ENCODE peak calls at places on chromosome 14, in eight cellular contexts. One of them, this sample, is unnamed. For H3K4me1, the result is how much of the 10 kb centered on the place peaks cover.

GRCh38 chr14:25055998-25056687 is 6.2 kb upstream of the STXBP6 start:
- DNase-seq in endothelial cell of umbilical vein: no peak
- DNase-seq in CD8-positive, alpha-beta T cell: no peak
- DNase-seq in DND-41: no peak
- DNase-seq in psoas muscle: no peak
- DNase-seq in sigmoid colon: no peak
- DNase-seq in ovary: no peak
- DNase-seq in IMR-90: peak
- DNase-seq in this sample: no peak

GRCh38 chr14:91872011-91872476 is 4.7 kb upstream of the TC2N start:
- DNase-seq in endothelial cell of umbilical vein: peak
- DNase-seq in CD8-positive, alpha-beta T cell: no peak
- DNase-seq in DND-41: peak
- DNase-seq in psoas muscle: no peak
- DNase-seq in sigmoid colon: no peak
- DNase-seq in ovary: no peak
- DNase-seq in IMR-90: no peak
- DNase-seq in this sample: no peak

GRCh38 chr14:60647837-60648168 is 1.5 kb downstream of the SIX1 start:
- DNase-seq in endothelial cell of umbilical vein: no peak
- DNase-seq in CD8-positive, alpha-beta T cell: no peak
- DNase-seq in DND-41: no peak
- DNase-seq in psoas muscle: no peak
- DNase-seq in sigmoid colon: no peak
- DNase-seq in ovary: no peak
- DNase-seq in IMR-90: no peak
- DNase-seq in this sample: no peak

GRCh38 chr14:83765200-83765599 is 1764.7 kb upstream of the FLRT2 start:
- DNase-seq in endothelial cell of umbilical vein: no peak
- DNase-seq in CD8-positive, alpha-beta T cell: no peak
- DNase-seq in DND-41: no peak
- DNase-seq in psoas muscle: no peak
- DNase-seq in sigmoid colon: no peak
- DNase-seq in ovary: no peak
- DNase-seq in IMR-90: no peak
- DNase-seq in this sample: no peak

GRCh38 chr14:93346926-93347721 is at the start of gene COX8C:
- DNase-seq in endothelial cell of umbilical vein: no peak
- DNase-seq in CD8-positive, alpha-beta T cell: no peak
- DNase-seq in DND-41: no peak
- DNase-seq in psoas muscle: no peak
- DNase-seq in sigmoid colon: no peak
- DNase-seq in ovary: no peak
- DNase-seq in IMR-90: no peak
- DNase-seq in this sample: peak

GRCh38 chr14:72614891-72615410 is 278.9 kb downstream of the DPF3 start:
- DNase-seq in endothelial cell of umbilical vein: no peak
- DNase-seq in CD8-positive, alpha-beta T cell: no peak
- DNase-seq in DND-41: no peak
- DNase-seq in psoas muscle: no peak
- DNase-seq in sigmoid colon: no peak
- DNase-seq in ovary: no peak
- DNase-seq in IMR-90: no peak
- DNase-seq in this sample: no peak

GRCh38 chr14:99391671-99392070 is 89.0 kb downstream of the SETD3 start:
- DNase-seq in endothelial cell of umbilical vein: peak
- DNase-seq in CD8-positive, alpha-beta T cell: no peak
- DNase-seq in DND-41: no peak
- DNase-seq in psoas muscle: no peak
- DNase-seq in sigmoid colon: no peak
- DNase-seq in ovary: no peak
- DNase-seq in IMR-90: peak
- DNase-seq in this sample: no peak

GRCh38 chr14:97840159-97840558 is 1043.0 kb downstream of the VRK1 start:
- DNase-seq in endothelial cell of umbilical vein: no peak
- DNase-seq in CD8-positive, alpha-beta T cell: no peak
- DNase-seq in DND-41: no peak
- DNase-seq in psoas muscle: no peak
- DNase-seq in sigmoid colon: no peak
- DNase-seq in ovary: no peak
- DNase-seq in IMR-90: no peak
- DNase-seq in this sample: no peak

GRCh38 chr14:73472182-73473114 is 14.1 kb upstream of the NUMB start:
- DNase-seq in endothelial cell of umbilical vein: peak
- DNase-seq in CD8-positive, alpha-beta T cell: no peak
- DNase-seq in DND-41: peak
- DNase-seq in psoas muscle: no peak
- DNase-seq in sigmoid colon: no peak
- DNase-seq in ovary: no peak
- DNase-seq in IMR-90: peak
- DNase-seq in this sample: peak

GRCh38 chr14:55265197-55265596 is 6.0 kb upstream of the FBXO34 start:
- DNase-seq in endothelial cell of umbilical vein: no peak
- DNase-seq in CD8-positive, alpha-beta T cell: no peak
- DNase-seq in DND-41: no peak
- DNase-seq in psoas muscle: no peak
- DNase-seq in sigmoid colon: no peak
- DNase-seq in ovary: no peak
- DNase-seq in IMR-90: no peak
- DNase-seq in this sample: no peak

GRCh38 chr14:71931492-71932228 is 569 bp upstream of the RGS6 start:
- DNase-seq in endothelial cell of umbilical vein: no peak
- DNase-seq in CD8-positive, alpha-beta T cell: no peak
- DNase-seq in DND-41: no peak
- DNase-seq in psoas muscle: no peak
- DNase-seq in sigmoid colon: no peak
- DNase-seq in ovary: no peak
- DNase-seq in IMR-90: no peak
- DNase-seq in this sample: peak

GRCh38 chr14:96792003-96792402 is 5.2 kb upstream of the VRK1 start:
- DNase-seq in endothelial cell of umbilical vein: no peak
- DNase-seq in CD8-positive, alpha-beta T cell: no peak
- DNase-seq in DND-41: no peak
- DNase-seq in psoas muscle: no peak
- DNase-seq in sigmoid colon: no peak
- DNase-seq in ovary: no peak
- DNase-seq in IMR-90: no peak
- DNase-seq in this sample: no peak

GRCh38 chr14:92040431-92041040 is 677 bp upstream of the TRIP11 start:
- DNase-seq in endothelial cell of umbilical vein: peak
- DNase-seq in CD8-positive, alpha-beta T cell: no peak
- DNase-seq in DND-41: peak
- DNase-seq in psoas muscle: no peak
- DNase-seq in sigmoid colon: no peak
- DNase-seq in ovary: no peak
- DNase-seq in IMR-90: peak
- DNase-seq in this sample: no peak

GRCh38 chr14:81401420-81402122 is 1.4 kb upstream of the STON2 start:
- DNase-seq in endothelial cell of umbilical vein: no peak
- DNase-seq in CD8-positive, alpha-beta T cell: no peak
- DNase-seq in DND-41: no peak
- DNase-seq in psoas muscle: no peak
- DNase-seq in sigmoid colon: no peak
- DNase-seq in ovary: no peak
- DNase-seq in IMR-90: peak
- DNase-seq in this sample: no peak

GRCh38 chr14:106820119-106820518 is 1293.7 kb downstream of the TMEM121 start:
- DNase-seq in endothelial cell of umbilical vein: no peak
- DNase-seq in CD8-positive, alpha-beta T cell: no peak
- DNase-seq in DND-41: no peak
- DNase-seq in psoas muscle: no peak
- DNase-seq in sigmoid colon: no peak
- DNase-seq in ovary: no peak
- DNase-seq in IMR-90: no peak
- DNase-seq in this sample: no peak

GRCh38 chr14:74612346-74613021 is 447 bp upstream of the LTBP2 start:
- DNase-seq in endothelial cell of umbilical vein: peak
- DNase-seq in CD8-positive, alpha-beta T cell: peak
- DNase-seq in DND-41: peak
- DNase-seq in psoas muscle: peak
- DNase-seq in sigmoid colon: peak
- DNase-seq in ovary: peak
- DNase-seq in IMR-90: peak
- DNase-seq in this sample: peak
- H3K4me1 ChIP-seq in endothelial cell of umbilical vein: half or more
- H3K4me1 ChIP-seq in CD8-positive, alpha-beta T cell: under half
- H3K4me1 ChIP-seq in DND-41: under half
- H3K4me1 ChIP-seq in psoas muscle: under half
- H3K4me1 ChIP-seq in sigmoid colon: under half
- H3K4me1 ChIP-seq in ovary: under half
- H3K4me1 ChIP-seq in IMR-90: under half
- H3K4me1 ChIP-seq in this sample: under half

DNA sequence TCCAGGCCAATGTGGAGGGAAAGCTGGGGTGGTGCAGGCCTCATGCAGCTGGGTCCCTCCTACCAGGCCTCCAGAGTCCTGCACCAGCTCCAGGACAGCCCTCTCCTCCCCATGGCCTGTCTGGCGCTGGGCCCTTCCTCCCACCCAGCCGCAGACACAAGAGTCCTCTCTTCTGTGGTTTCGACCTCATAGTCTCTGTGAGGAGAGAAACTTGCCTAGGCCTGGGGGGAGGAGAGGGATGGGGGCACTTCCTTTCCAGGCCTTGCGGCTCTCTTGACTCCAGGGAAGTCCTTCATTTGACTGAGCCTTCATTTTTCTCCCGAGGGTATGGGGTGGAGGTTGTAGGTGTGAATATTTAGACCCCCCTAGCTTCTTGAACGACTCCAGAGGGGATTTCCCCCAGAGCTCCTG is 2.3 kb downstream of the MMP14 start:
- DNase-seq in endothelial cell of umbilical vein: no peak
- DNase-seq in CD8-positive, alpha-beta T cell: no peak
- DNase-seq in DND-41: no peak
- DNase-seq in psoas muscle: no peak
- DNase-seq in sigmoid colon: no peak
- DNase-seq in ovary: no peak
- DNase-seq in IMR-90: peak
- DNase-seq in this sample: no peak
- H3K27ac ChIP-seq in endothelial cell of umbilical vein: peak
- H3K27ac ChIP-seq in CD8-positive, alpha-beta T cell: no peak
- H3K27ac ChIP-seq in DND-41: no peak
- H3K27ac ChIP-seq in psoas muscle: peak
- H3K27ac ChIP-seq in sigmoid colon: peak
- H3K27ac ChIP-seq in ovary: peak
- H3K27ac ChIP-seq in IMR-90: peak
- H3K27ac ChIP-seq in this sample: peak

DNA sequence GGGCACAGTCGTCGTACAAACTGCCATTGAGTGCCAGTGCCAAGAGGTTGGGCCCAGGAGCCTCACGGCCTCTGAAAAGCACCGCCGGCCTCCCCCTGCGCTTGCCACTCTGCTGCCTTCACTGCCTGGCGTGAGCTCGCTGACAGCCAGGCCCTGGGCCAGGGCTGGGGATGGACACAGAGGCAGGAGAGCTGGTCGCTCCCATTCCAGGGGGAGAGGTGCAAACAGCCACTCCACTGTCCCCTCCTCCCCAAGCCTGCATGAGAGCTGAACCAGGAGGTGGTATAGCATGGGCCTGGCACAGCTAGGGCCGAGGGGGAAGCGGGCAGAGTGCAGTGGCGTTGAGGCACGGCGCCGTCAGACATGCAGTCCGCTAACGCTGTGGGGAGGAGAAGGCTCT is 4.6 kb downstream of the ADSS1 start:
- DNase-seq in endothelial cell of umbilical vein: no peak
- DNase-seq in CD8-positive, alpha-beta T cell: no peak
- DNase-seq in DND-41: no peak
- DNase-seq in psoas muscle: no peak
- DNase-seq in sigmoid colon: no peak
- DNase-seq in ovary: no peak
- DNase-seq in IMR-90: no peak
- DNase-seq in this sample: no peak
- H3K4me1 ChIP-seq in endothelial cell of umbilical vein: under half
- H3K4me1 ChIP-seq in CD8-positive, alpha-beta T cell: under half
- H3K4me1 ChIP-seq in DND-41: under half
- H3K4me1 ChIP-seq in psoas muscle: half or more
- H3K4me1 ChIP-seq in sigmoid colon: under half
- H3K4me1 ChIP-seq in ovary: under half
- H3K4me1 ChIP-seq in IMR-90: under half
- H3K4me1 ChIP-seq in this sample: under half

GRCh38 chr14:89041245-89041585 is 216.8 kb downstream of the TTC8 start:
- DNase-seq in endothelial cell of umbilical vein: no peak
- DNase-seq in CD8-positive, alpha-beta T cell: no peak
- DNase-seq in DND-41: no peak
- DNase-seq in psoas muscle: peak
- DNase-seq in sigmoid colon: no peak
- DNase-seq in ovary: no peak
- DNase-seq in IMR-90: no peak
- DNase-seq in this sample: peak
- H3K27ac ChIP-seq in endothelial cell of umbilical vein: peak
- H3K27ac ChIP-seq in CD8-positive, alpha-beta T cell: no peak
- H3K27ac ChIP-seq in DND-41: no peak
- H3K27ac ChIP-seq in psoas muscle: peak
- H3K27ac ChIP-seq in sigmoid colon: peak
- H3K27ac ChIP-seq in ovary: peak
- H3K27ac ChIP-seq in IMR-90: peak
- H3K27ac ChIP-seq in this sample: peak

DNA sequence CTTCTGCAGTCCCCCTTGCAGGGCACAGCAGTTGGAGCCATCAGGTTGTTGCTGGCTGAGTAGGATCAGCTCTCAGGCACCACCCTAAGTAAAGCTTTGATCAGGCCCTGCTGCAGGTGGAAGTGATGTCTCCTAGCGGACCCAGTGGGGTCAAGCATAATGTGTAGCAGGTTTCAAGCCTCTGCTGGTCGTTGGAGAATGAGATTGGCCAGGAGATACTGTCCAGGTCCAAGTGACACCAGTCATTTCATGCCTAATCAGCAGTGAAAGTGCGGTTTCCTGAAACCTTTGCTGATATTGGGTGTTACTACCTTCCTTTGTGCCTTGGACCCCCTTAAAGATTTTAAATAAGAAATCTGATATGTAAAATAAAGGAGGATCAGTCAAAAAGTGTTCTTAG is 72.6 kb downstream of the SUSD6 start:
- DNase-seq in endothelial cell of umbilical vein: no peak
- DNase-seq in CD8-positive, alpha-beta T cell: no peak
- DNase-seq in DND-41: no peak
- DNase-seq in psoas muscle: no peak
- DNase-seq in sigmoid colon: no peak
- DNase-seq in ovary: no peak
- DNase-seq in IMR-90: no peak
- DNase-seq in this sample: no peak
- H3K4me1 ChIP-seq in endothelial cell of umbilical vein: under half
- H3K4me1 ChIP-seq in CD8-positive, alpha-beta T cell: under half
- H3K4me1 ChIP-seq in DND-41: under half
- H3K4me1 ChIP-seq in psoas muscle: under half
- H3K4me1 ChIP-seq in sigmoid colon: under half
- H3K4me1 ChIP-seq in ovary: under half
- H3K4me1 ChIP-seq in IMR-90: under half
- H3K4me1 ChIP-seq in this sample: under half

This sample was measured in testis.